ENCODE peak calls at places on chromosome 7, in four cellular contexts. R, L, J and P are unnamed samples.

GRCh38 chr7:133484135-133484534 is 231.3 kb downstream of the EXOC4 start:
- DNase-seq in R (no peak), L (no peak), J (no peak), P (no peak)

GRCh38 chr7:106462365-106462859 is 177.6 kb upstream of the NAMPT start:
- DNase-seq in R (peak; percentile 61), L (no peak), J (no peak), P (no peak)

GRCh38 chr7:2530076-2530967 is 10.7 kb downstream of the LFNG start:
- DNase-seq in R (no peak), L (no peak), J (no peak), P (no peak)

GRCh38 chr7:131649003-131649541 is 92.6 kb upstream of the PODXL start:
- DNase-seq in R (peak; percentile 21), L (no peak), J (no peak), P (peak; percentile 53)

GRCh38 chr7:20393021-20394015 is 62.6 kb downstream of the ITGB8 start:
- DNase-seq in R (no peak), L (no peak), J (no peak), P (no peak)

GRCh38 chr7:2638224-2638991 is 6.6 kb downstream of the TTYH3 start:
- DNase-seq in R (peak; percentile 36), L (no peak), J (peak; percentile 83), P (no peak)

GRCh38 chr7:33243319-33243881 is 114.0 kb downstream of the BBS9 start:
- DNase-seq in R (no peak), L (peak; percentile 36), J (no peak), P (no peak)

GRCh38 chr7:25711940-25712339 is 440.1 kb upstream of the NFE2L3 start:
- DNase-seq in R (no peak), L (no peak), J (no peak), P (no peak)

GRCh38 chr7:129576138-129576537 is 35.4 kb upstream of the NRF1 start:
- DNase-seq in R (no peak), L (no peak), J (no peak), P (no peak)

GRCh38 chr7:31716355-31716754 is 29.3 kb downstream of the PPP1R17 start:
- DNase-seq in R (no peak), L (no peak), J (no peak), P (no peak)

GRCh38 chr7:43639858-43640491 is 57.1 kb downstream of the STK17A start:
- DNase-seq in R (peak; percentile 40), L (no peak), J (no peak), P (peak; percentile 64)

GRCh38 chr7:134463751-134464150 is 4.9 kb upstream of the AKR1B1 start:
- DNase-seq in R (no peak), L (no peak), J (no peak), P (no peak)

GRCh38 chr7:86469680-86470295 is 173.9 kb upstream of the GRM3 start:
- DNase-seq in R (peak; percentile 73), L (peak; percentile 15), J (peak; percentile 61), P (no peak)

GRCh38 chr7:158284121-158284520 is 303.5 kb downstream of the PTPRN2 start:
- DNase-seq in R (no peak), L (no peak), J (peak; percentile 40), P (no peak)

GRCh38 chr7:39746162-39746782 is 122.9 kb downstream of the RALA start:
- DNase-seq in R (peak; percentile 88), L (peak; percentile 87), J (peak; percentile 85), P (peak; percentile 80)

GRCh38 chr7:80247144-80247543 is 112.5 kb downstream of the GNAI1 start:
- DNase-seq in R (no peak), L (no peak), J (no peak), P (no peak)

GRCh38 chr7:83475403-83475802 is 173.5 kb downstream of the SEMA3E start:
- DNase-seq in R (no peak), L (no peak), J (no peak), P (no peak)

GRCh38 chr7:43844662-43845061 is 24.7 kb downstream of the MRPS24 start:
- DNase-seq in R (no peak), L (no peak), J (no peak), P (no peak)

GRCh38 chr7:137937202-137937560 is 64.7 kb downstream of the CREB3L2 start:
- DNase-seq in R (no peak), L (no peak), J (no peak), P (no peak)

GRCh38 chr7:44963526-44964290 is 15.1 kb downstream of the MYO1G start:
- DNase-seq in R (no peak), L (no peak), J (no peak), P (peak; percentile 13)

GRCh38 chr7:2369139-2369538 is 14.5 kb downstream of the EIF3B start:
- DNase-seq in R (no peak), L (no peak), J (no peak), P (no peak)

GRCh38 chr7:23347682-23348180 is 48.6 kb downstream of the MALSU1 start:
- DNase-seq in R (no peak), L (peak; percentile 55), J (no peak), P (no peak)
- TF ChIP-seq EP300 in R (no peak), L (no peak), J (no peak), P (no peak)

GRCh38 chr7:121029302-121029701 is 40.8 kb downstream of the CPED1 start:
- DNase-seq in R (no peak), L (no peak), J (no peak), P (no peak)

GRCh38 chr7:121030308-121030707 is 41.8 kb downstream of the CPED1 start:
- DNase-seq in R (no peak), L (no peak), J (no peak), P (no peak)

GRCh38 chr7:121026159-121026558 is 37.6 kb downstream of the CPED1 start:
- DNase-seq in R (no peak), L (no peak), J (no peak), P (no peak)

GRCh38 chr7:121026577-121027111 is 38.1 kb downstream of the CPED1 start:
- DNase-seq in R (no peak), L (no peak), J (no peak), P (no peak)

GRCh38 chr7:121027761-121028681 is 39.5 kb downstream of the CPED1 start:
- DNase-seq in R (no peak), L (no peak), J (no peak), P (no peak)
- H3K4me3 ChIP-seq in R (no peak overlapping the region), L (no peak overlapping the region), J (no peak overlapping the region), P (no peak overlapping the region)

GRCh38 chr7:104983620-104984539 is 30.1 kb upstream of the KMT2E start:
- DNase-seq in R (peak; percentile 84), L (peak; percentile 93), J (peak; percentile 94), P (peak; percentile 85)
- TF ChIP-seq POLR2A in R (peak; percentile 93), L (peak; percentile 63), J (peak; percentile 86), P (peak; percentile 64)

GRCh38 chr7:50332241-50333176 is 28.0 kb downstream of the IKZF1 start:
- DNase-seq in R (no peak), L (no peak), J (no peak), P (no peak)

GRCh38 chr7:50334341-50334994 is 30.0 kb downstream of the IKZF1 start:
- DNase-seq in R (no peak), L (no peak), J (no peak), P (no peak)

GRCh38 chr7:50335230-50335794 is 30.8 kb downstream of the IKZF1 start:
- DNase-seq in R (no peak), L (no peak), J (no peak), P (no peak)

GRCh38 chr7:50331564-50332208 is 27.2 kb downstream of the IKZF1 start:
- DNase-seq in R (no peak), L (no peak), J (no peak), P (no peak)

DNA sequence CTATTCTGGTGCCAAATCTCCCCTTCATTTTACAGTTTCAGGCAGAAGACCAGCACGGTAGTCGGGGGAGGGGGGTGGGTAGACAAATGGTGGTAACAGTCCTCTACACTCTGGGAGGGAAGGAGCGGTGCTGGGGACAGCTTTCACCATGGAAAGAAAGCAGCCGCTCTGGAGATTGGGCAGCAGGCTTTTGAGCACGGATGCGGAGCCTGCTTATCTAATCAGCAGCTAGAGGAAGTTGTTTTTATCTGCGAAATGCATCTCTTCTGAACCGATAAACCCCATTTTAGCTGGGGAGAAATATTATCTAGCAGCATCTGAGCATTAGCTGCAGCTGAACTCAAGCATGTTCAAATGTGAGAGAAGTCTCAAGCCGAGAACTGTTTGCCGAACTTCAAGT is 28.8 kb downstream of the IKZF1 start:
- DNase-seq in R (no peak), L (no peak), J (no peak), P (no peak)
- TF ChIP-seq EP300 in R (no peak), L (no peak), J (no peak), P (no peak)

GRCh38 chr7:55073051-55073511 is 54.3 kb downstream of the EGFR start:
- DNase-seq in R (no peak), L (no peak), J (no peak), P (no peak)
- H3K4me3 ChIP-seq in R (no peak overlapping the region), L (no peak overlapping the region), J (no peak overlapping the region), P (no peak overlapping the region)

GRCh38 chr7:103989785-103990775 is 622 bp upstream of the RELN start:
- DNase-seq in R (no peak), L (peak; percentile 3), J (no peak), P (no peak)
- TF ChIP-seq POLR2A in R (peak; percentile 56), L (no peak), J (no peak), P (no peak)

DNA sequence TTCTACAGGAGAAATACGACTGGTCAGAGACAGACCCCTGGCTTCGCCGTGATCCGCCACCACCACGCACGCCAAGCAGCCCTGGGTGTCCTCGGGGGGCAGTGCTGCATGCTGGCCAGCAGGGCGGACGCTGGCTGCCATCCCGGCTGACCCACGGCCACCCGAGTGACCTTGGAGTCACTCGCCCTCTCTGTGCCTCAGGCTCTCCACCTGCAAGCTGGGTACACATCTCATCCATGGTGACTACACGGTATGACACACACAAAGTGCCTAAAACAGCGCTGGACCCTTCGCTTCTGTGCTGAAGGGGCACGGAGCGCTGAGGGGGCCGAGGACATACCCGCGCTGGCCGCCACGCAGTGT is 62.0 kb upstream of the RNF32 start:
- DNase-seq in R (no peak), L (no peak), J (no peak), P (no peak)
- TF ChIP-seq EP300 in R (no peak), L (no peak), J (no peak), P (no peak)

DNA sequence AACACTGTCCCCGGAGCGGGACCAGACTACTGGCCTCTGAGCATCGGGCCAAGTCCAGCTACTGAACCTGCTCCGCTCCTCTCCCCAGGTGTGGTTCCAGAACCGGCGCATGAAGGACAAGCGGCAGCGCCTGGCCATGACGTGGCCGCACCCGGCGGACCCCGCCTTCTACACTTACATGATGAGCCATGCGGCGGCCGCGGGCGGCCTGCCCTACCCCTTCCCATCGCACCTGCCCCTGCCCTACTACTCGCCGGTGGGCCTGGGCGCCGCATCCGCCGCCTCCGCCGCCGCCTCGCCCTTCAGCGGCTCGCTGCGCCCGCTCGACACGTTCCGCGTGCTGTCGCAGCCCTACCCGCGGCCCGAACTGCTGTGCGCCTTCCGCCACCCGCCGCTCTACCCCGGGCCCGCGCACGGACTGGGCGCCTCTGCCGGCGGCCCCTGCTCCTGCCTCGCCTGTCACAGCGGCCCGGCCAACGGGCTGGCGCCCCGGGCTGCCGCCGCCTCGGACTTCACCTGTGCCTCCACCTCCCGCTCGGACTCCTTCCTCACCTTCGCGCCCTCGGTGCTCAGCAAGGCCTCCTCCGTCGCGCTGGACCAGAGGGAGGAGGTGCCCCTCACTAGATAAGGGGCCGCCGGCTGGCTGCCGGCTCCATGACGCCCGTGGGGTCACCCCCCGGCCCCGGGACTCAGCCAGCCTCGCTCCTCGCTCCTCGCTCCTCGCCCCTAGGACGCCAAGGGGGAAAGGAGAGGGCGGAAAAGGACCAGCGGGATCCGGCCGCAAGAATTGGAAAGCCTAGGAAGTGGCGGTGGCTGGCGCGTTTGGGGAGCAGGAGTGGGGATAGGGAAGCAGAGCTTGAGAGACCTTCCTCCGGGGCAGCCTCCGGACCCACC is 3.4 kb downstream of the EVX1 start:
- DNase-seq in R (no peak), L (no peak), J (no peak), P (no peak)
- H3K4me3 ChIP-seq in R (no peak overlapping the region), L (no peak overlapping the region), J (no peak overlapping the region), P (no peak overlapping the region)

GRCh38 chr7:114554781-114555537 is 140.3 kb downstream of the FOXP2 start:
- DNase-seq in R (no peak), L (no peak), J (no peak), P (no peak)
- TF ChIP-seq POLR2A in R (no peak), L (no peak), J (no peak), P (no peak)